ENCODE peak calls at places on chromosome 14, in seven cellular contexts. One of them, this sample, is unnamed.

GRCh38 chr14:62691613-62692489 is 353.4 kb downstream of the KCNH5 start:
- DNase-seq in dorsolateral prefrontal cortex: no peak
- DNase-seq in astrocyte of the spinal cord: peak
- DNase-seq in esophagus squamous epithelium: no peak
- DNase-seq in glutamatergic neuron: no peak
- DNase-seq in lung: peak
- DNase-seq in IMR-90: peak
- DNase-seq in this sample: no peak

GRCh38 chr14:95507174-95507573 is 9.3 kb downstream of the SYNE3 start:
- DNase-seq in dorsolateral prefrontal cortex: no peak
- DNase-seq in astrocyte of the spinal cord: peak
- DNase-seq in esophagus squamous epithelium: no peak
- DNase-seq in glutamatergic neuron: no peak
- DNase-seq in lung: peak
- DNase-seq in IMR-90: peak
- DNase-seq in this sample: no peak

GRCh38 chr14:63781686-63782085 is 53.8 kb upstream of the SGPP1 start:
- DNase-seq in dorsolateral prefrontal cortex: no peak
- DNase-seq in astrocyte of the spinal cord: no peak
- DNase-seq in esophagus squamous epithelium: no peak
- DNase-seq in glutamatergic neuron: no peak
- DNase-seq in lung: no peak
- DNase-seq in IMR-90: no peak
- DNase-seq in this sample: no peak

GRCh38 chr14:104820669-104821228 is 19.8 kb downstream of the ZBTB42 start:
- DNase-seq in dorsolateral prefrontal cortex: no peak
- DNase-seq in astrocyte of the spinal cord: peak
- DNase-seq in esophagus squamous epithelium: no peak
- DNase-seq in glutamatergic neuron: peak
- DNase-seq in lung: peak
- DNase-seq in IMR-90: peak
- DNase-seq in this sample: peak

GRCh38 chr14:23446291-23446851 is 10.9 kb upstream of the MYH7 start:
- DNase-seq in dorsolateral prefrontal cortex: no peak
- DNase-seq in astrocyte of the spinal cord: no peak
- DNase-seq in esophagus squamous epithelium: no peak
- DNase-seq in glutamatergic neuron: no peak
- DNase-seq in lung: no peak
- DNase-seq in IMR-90: no peak
- DNase-seq in this sample: no peak

GRCh38 chr14:70707138-70708038 is 65.7 kb downstream of the TTC9 start:
- DNase-seq in dorsolateral prefrontal cortex: no peak
- DNase-seq in astrocyte of the spinal cord: peak
- DNase-seq in esophagus squamous epithelium: no peak
- DNase-seq in glutamatergic neuron: no peak
- DNase-seq in lung: peak
- DNase-seq in IMR-90: peak
- DNase-seq in this sample: peak

GRCh38 chr14:80364816-80365215 is 153.5 kb upstream of the DIO2 start:
- DNase-seq in dorsolateral prefrontal cortex: no peak
- DNase-seq in astrocyte of the spinal cord: no peak
- DNase-seq in esophagus squamous epithelium: no peak
- DNase-seq in glutamatergic neuron: no peak
- DNase-seq in lung: no peak
- DNase-seq in IMR-90: no peak
- DNase-seq in this sample: no peak

GRCh38 chr14:32939254-32940065 is 781 bp downstream of the NPAS3 start:
- DNase-seq in dorsolateral prefrontal cortex: peak
- DNase-seq in astrocyte of the spinal cord: peak
- DNase-seq in esophagus squamous epithelium: no peak
- DNase-seq in glutamatergic neuron: peak
- DNase-seq in lung: peak
- DNase-seq in IMR-90: peak
- DNase-seq in this sample: peak

GRCh38 chr14:79598339-79598738 is 613.0 kb downstream of the DIO2 start:
- DNase-seq in dorsolateral prefrontal cortex: no peak
- DNase-seq in astrocyte of the spinal cord: peak
- DNase-seq in esophagus squamous epithelium: no peak
- DNase-seq in glutamatergic neuron: no peak
- DNase-seq in lung: no peak
- DNase-seq in IMR-90: peak
- DNase-seq in this sample: no peak

GRCh38 chr14:103838117-103838516 is 9.3 kb downstream of the PPP1R13B start:
- DNase-seq in dorsolateral prefrontal cortex: no peak
- DNase-seq in astrocyte of the spinal cord: no peak
- DNase-seq in esophagus squamous epithelium: no peak
- DNase-seq in glutamatergic neuron: no peak
- DNase-seq in lung: no peak
- DNase-seq in IMR-90: no peak
- DNase-seq in this sample: no peak

GRCh38 chr14:63956326-63956725 is 103.5 kb downstream of the SYNE2 start:
- DNase-seq in dorsolateral prefrontal cortex: no peak
- DNase-seq in astrocyte of the spinal cord: no peak
- DNase-seq in esophagus squamous epithelium: no peak
- DNase-seq in glutamatergic neuron: no peak
- DNase-seq in lung: no peak
- DNase-seq in IMR-90: peak
- DNase-seq in this sample: no peak

GRCh38 chr14:87805315-87805723 is 187.7 kb downstream of the GALC start:
- DNase-seq in dorsolateral prefrontal cortex: no peak
- DNase-seq in astrocyte of the spinal cord: peak
- DNase-seq in esophagus squamous epithelium: no peak
- DNase-seq in glutamatergic neuron: peak
- DNase-seq in lung: no peak
- DNase-seq in IMR-90: no peak
- DNase-seq in this sample: peak

DNA sequence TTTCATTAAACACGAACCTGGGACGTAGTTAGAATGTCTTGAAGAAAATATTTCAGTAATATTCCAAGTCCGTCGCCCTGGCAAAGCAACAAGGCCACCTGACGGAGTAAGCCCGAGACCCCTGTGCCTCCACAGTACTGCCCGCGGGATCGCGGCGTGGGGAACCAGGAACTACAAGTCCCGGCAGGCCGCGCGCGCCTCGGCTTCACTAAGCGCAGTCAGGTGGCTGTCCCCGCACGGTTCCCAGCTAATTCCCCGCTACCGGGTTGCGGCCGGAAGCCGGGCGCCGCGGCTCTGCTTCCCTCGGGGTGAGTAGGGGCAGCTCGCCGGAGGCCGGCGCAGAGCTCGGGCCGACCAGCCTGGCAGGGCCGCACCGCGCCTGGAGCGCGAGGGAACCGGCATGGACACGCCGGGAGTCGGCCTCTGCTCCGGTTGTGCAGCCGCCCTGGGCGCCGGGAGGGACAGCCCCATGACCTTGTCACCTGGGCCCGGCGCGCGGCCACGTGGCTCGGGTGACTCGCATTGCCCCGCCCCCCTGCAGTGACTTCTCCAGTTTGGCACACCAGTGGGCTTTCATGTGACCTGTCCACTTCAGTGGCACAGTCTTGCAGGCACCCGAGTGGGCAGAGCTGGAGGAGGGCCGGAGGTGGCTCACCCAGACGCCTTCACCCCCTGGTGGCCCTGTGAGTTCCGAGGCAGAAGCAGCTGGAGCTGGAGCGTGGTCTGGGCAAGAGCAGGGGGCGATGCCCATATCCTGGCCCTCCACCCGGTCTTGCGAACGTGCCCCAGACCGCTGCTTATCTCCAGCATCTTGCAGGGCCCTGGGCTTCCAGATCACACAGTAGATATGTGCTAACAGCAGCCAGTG is at the start of gene ADCK1:
- DNase-seq in dorsolateral prefrontal cortex: peak
- DNase-seq in astrocyte of the spinal cord: peak
- DNase-seq in esophagus squamous epithelium: peak
- DNase-seq in glutamatergic neuron: peak
- DNase-seq in lung: peak
- DNase-seq in IMR-90: peak
- DNase-seq in this sample: peak
- TF ChIP-seq CTCF in dorsolateral prefrontal cortex: peak
- TF ChIP-seq CTCF in astrocyte of the spinal cord: peak
- TF ChIP-seq CTCF in esophagus squamous epithelium: peak
- TF ChIP-seq CTCF in glutamatergic neuron: no peak
- TF ChIP-seq CTCF in lung: peak
- TF ChIP-seq CTCF in IMR-90: peak
- TF ChIP-seq CTCF in this sample: peak

DNA sequence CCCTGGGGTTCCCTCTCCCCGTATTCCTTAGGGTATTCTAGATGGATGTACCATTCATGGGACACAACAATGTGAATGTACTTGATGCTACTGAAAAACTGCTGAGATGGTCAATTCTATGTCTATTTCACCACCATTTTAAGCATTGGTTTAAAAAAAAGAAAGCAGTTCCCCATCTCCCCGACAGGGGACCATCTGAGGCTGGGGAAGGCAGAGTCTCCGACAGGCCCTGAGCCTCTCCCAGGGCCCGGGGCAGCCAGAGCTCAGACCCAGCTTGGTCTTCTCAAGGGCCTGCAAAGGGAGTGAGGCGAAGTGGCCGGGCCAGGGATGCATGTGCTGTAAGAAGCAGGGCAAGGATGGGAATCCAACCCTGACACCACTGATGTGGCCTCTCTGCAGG is 234.2 kb downstream of the BCL11B start:
- DNase-seq in dorsolateral prefrontal cortex: no peak
- DNase-seq in astrocyte of the spinal cord: no peak
- DNase-seq in esophagus squamous epithelium: no peak
- DNase-seq in glutamatergic neuron: no peak
- DNase-seq in lung: no peak
- DNase-seq in IMR-90: no peak
- DNase-seq in this sample: peak
- TF ChIP-seq CTCF in dorsolateral prefrontal cortex: no peak
- TF ChIP-seq CTCF in astrocyte of the spinal cord: peak
- TF ChIP-seq CTCF in esophagus squamous epithelium: peak
- TF ChIP-seq CTCF in glutamatergic neuron: peak
- TF ChIP-seq CTCF in lung: no peak
- TF ChIP-seq CTCF in IMR-90: no peak
- TF ChIP-seq CTCF in this sample: peak

GRCh38 chr14:74501135-74501614 is 7.6 kb downstream of the ISCA2 start:
- DNase-seq in dorsolateral prefrontal cortex: peak
- DNase-seq in astrocyte of the spinal cord: peak
- DNase-seq in esophagus squamous epithelium: no peak
- DNase-seq in glutamatergic neuron: peak
- DNase-seq in lung: peak
- DNase-seq in IMR-90: peak
- DNase-seq in this sample: peak
- TF ChIP-seq CTCF in dorsolateral prefrontal cortex: peak
- TF ChIP-seq CTCF in astrocyte of the spinal cord: peak
- TF ChIP-seq CTCF in esophagus squamous epithelium: peak
- TF ChIP-seq CTCF in glutamatergic neuron: peak
- TF ChIP-seq CTCF in lung: peak
- TF ChIP-seq CTCF in IMR-90: peak
- TF ChIP-seq CTCF in this sample: peak

DNA sequence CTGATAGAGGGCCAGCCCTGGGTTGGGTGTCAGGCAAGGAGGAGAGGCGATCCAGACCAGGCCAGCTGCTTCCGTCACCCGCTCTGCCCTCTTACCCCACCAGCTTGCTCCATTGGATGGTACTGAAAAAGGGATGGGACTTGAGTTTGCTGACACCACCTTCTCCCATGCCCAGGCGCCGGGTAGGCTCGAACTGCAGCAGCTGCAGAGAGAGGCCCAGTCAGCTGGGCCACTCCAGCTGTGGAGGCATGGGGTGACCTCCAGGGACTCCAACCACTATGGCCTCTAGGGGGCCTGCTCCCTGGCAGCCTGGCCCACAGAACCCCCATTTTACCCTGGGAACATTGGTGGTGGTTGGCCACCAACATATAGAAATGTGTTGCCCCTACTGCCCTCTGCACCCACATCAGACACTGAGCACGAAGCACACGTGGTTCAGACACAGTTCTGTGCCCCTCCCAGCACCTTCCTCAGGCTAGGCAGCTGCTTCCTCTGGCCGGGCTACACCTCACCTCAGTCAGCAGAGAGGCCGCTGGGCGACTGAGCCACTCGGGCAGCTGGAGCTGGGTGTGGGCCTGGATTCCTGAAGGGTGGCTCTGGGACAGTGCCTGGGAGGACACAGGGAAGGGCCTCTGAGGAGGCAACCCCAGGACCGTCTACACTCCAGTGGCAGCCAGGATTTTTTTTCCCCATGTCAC is 16.0 kb downstream of the RPS6KL1 start:
- DNase-seq in dorsolateral prefrontal cortex: no peak
- DNase-seq in astrocyte of the spinal cord: no peak
- DNase-seq in esophagus squamous epithelium: no peak
- DNase-seq in glutamatergic neuron: no peak
- DNase-seq in lung: no peak
- DNase-seq in IMR-90: no peak
- DNase-seq in this sample: peak
- TF ChIP-seq CTCF in dorsolateral prefrontal cortex: no peak
- TF ChIP-seq CTCF in astrocyte of the spinal cord: peak
- TF ChIP-seq CTCF in esophagus squamous epithelium: peak
- TF ChIP-seq CTCF in glutamatergic neuron: peak
- TF ChIP-seq CTCF in lung: no peak
- TF ChIP-seq CTCF in IMR-90: peak
- TF ChIP-seq CTCF in this sample: peak

GRCh38 chr14:100994082-100994481 is 90.6 kb upstream of the RTL1 start:
- DNase-seq in dorsolateral prefrontal cortex: no peak
- DNase-seq in astrocyte of the spinal cord: no peak
- DNase-seq in esophagus squamous epithelium: no peak
- DNase-seq in glutamatergic neuron: no peak
- DNase-seq in lung: no peak
- DNase-seq in IMR-90: peak
- DNase-seq in this sample: no peak

GRCh38 chr14:100988411-100988900 is 84.9 kb upstream of the RTL1 start:
- DNase-seq in dorsolateral prefrontal cortex: no peak
- DNase-seq in astrocyte of the spinal cord: no peak
- DNase-seq in esophagus squamous epithelium: no peak
- DNase-seq in glutamatergic neuron: no peak
- DNase-seq in lung: no peak
- DNase-seq in IMR-90: peak
- DNase-seq in this sample: no peak

GRCh38 chr14:100988011-100988410 is 84.5 kb upstream of the RTL1 start:
- DNase-seq in dorsolateral prefrontal cortex: no peak
- DNase-seq in astrocyte of the spinal cord: peak
- DNase-seq in esophagus squamous epithelium: no peak
- DNase-seq in glutamatergic neuron: no peak
- DNase-seq in lung: no peak
- DNase-seq in IMR-90: peak
- DNase-seq in this sample: no peak

GRCh38 chr14:100988956-100989355 is 85.4 kb upstream of the RTL1 start:
- DNase-seq in dorsolateral prefrontal cortex: no peak
- DNase-seq in astrocyte of the spinal cord: no peak
- DNase-seq in esophagus squamous epithelium: no peak
- DNase-seq in glutamatergic neuron: no peak
- DNase-seq in lung: no peak
- DNase-seq in IMR-90: no peak
- DNase-seq in this sample: no peak

GRCh38 chr14:100989924-100990323 is 86.4 kb upstream of the RTL1 start:
- DNase-seq in dorsolateral prefrontal cortex: no peak
- DNase-seq in astrocyte of the spinal cord: no peak
- DNase-seq in esophagus squamous epithelium: no peak
- DNase-seq in glutamatergic neuron: no peak
- DNase-seq in lung: no peak
- DNase-seq in IMR-90: peak
- DNase-seq in this sample: no peak
- TF ChIP-seq CTCF in dorsolateral prefrontal cortex: no peak
- TF ChIP-seq CTCF in astrocyte of the spinal cord: no peak
- TF ChIP-seq CTCF in esophagus squamous epithelium: no peak
- TF ChIP-seq CTCF in glutamatergic neuron: no peak
- TF ChIP-seq CTCF in lung: no peak
- TF ChIP-seq CTCF in IMR-90: no peak
- TF ChIP-seq CTCF in this sample: no peak

GRCh38 chr14:74207943-74208342 is 31.3 kb upstream of the VSX2 start:
- DNase-seq in dorsolateral prefrontal cortex: no peak
- DNase-seq in astrocyte of the spinal cord: no peak
- DNase-seq in esophagus squamous epithelium: no peak
- DNase-seq in glutamatergic neuron: no peak
- DNase-seq in lung: no peak
- DNase-seq in IMR-90: no peak
- DNase-seq in this sample: peak
- TF ChIP-seq CTCF in dorsolateral prefrontal cortex: no peak
- TF ChIP-seq CTCF in astrocyte of the spinal cord: peak
- TF ChIP-seq CTCF in esophagus squamous epithelium: peak
- TF ChIP-seq CTCF in glutamatergic neuron: no peak
- TF ChIP-seq CTCF in lung: no peak
- TF ChIP-seq CTCF in IMR-90: peak
- TF ChIP-seq CTCF in this sample: peak

GRCh38 chr14:59707778-59708635 is 131.4 kb upstream of the CCDC175 start:
- DNase-seq in dorsolateral prefrontal cortex: no peak
- DNase-seq in astrocyte of the spinal cord: peak
- DNase-seq in esophagus squamous epithelium: no peak
- DNase-seq in glutamatergic neuron: no peak
- DNase-seq in lung: no peak
- DNase-seq in IMR-90: no peak
- DNase-seq in this sample: no peak
- TF ChIP-seq CTCF in dorsolateral prefrontal cortex: peak
- TF ChIP-seq CTCF in astrocyte of the spinal cord: peak
- TF ChIP-seq CTCF in esophagus squamous epithelium: no peak
- TF ChIP-seq CTCF in glutamatergic neuron: no peak
- TF ChIP-seq CTCF in lung: no peak
- TF ChIP-seq CTCF in IMR-90: no peak
- TF ChIP-seq CTCF in this sample: no peak